ENCODE peak calls at places on chromosome 2, in six cellular contexts. T, B, N, C, J and H are unnamed samples.

GRCh38 chr2:68943581-68944568 is 8.8 kb downstream of the GKN2 start:
- DNase-seq in T (peak), J (peak), B (peak), N (peak), C (peak), H (peak)

GRCh38 chr2:127637725-127638252 is 8.2 kb upstream of the GPR17 start:
- DNase-seq in T (no peak), C (peak), B (peak), N (peak), J (peak), H (peak)

GRCh38 chr2:218828477-218828778 is 3.2 kb downstream of the PRKAG3 start:
- DNase-seq in N (no peak), B (no peak), J (no peak), C (no peak), T (no peak), H (no peak)

GRCh38 chr2:162506706-162507105 is 162.8 kb downstream of the GCA start:
- DNase-seq in T (no peak), B (no peak), J (no peak), N (no peak), C (no peak), H (no peak)

GRCh38 chr2:102335871-102336366 is 19.7 kb upstream of the IL18R1 start:
- DNase-seq in B (peak), N (no peak), C (peak), T (no peak), J (no peak), H (no peak)

GRCh38 chr2:240957656-240958365 is 40.6 kb upstream of the SNED1 start:
- DNase-seq in T (peak), N (no peak), C (no peak), J (no peak), B (peak), H (no peak)

GRCh38 chr2:178882666-178883440 is 75.6 kb upstream of the TTN start:
- DNase-seq in B (no peak), C (no peak), J (no peak), N (peak), T (peak), H (peak)

GRCh38 chr2:186716899-186717811 is 23.3 kb downstream of the FAM171B start:
- DNase-seq in N (peak), C (no peak), B (no peak), J (no peak), T (no peak), H (peak)

GRCh38 chr2:83068706-83069105 is 1390.4 kb downstream of the SUCLG1 start:
- DNase-seq in N (peak), J (no peak), B (no peak), T (no peak), C (no peak), H (no peak)

GRCh38 chr2:70029814-70030409 is 57.4 kb upstream of the PCBP1 start:
- DNase-seq in N (no peak), C (peak), B (peak), J (peak), T (peak), H (peak)

GRCh38 chr2:127586136-127586535 is 50.7 kb downstream of the MYO7B start:
- DNase-seq in C (no peak), T (no peak), N (no peak), J (no peak), B (peak), H (no peak)

GRCh38 chr2:113240150-113240914 is 38.4 kb downstream of the PAX8 start:
- DNase-seq in T (peak), B (no peak), C (no peak), N (peak), J (peak), H (peak)

GRCh38 chr2:170554278-170554955 is 160.7 kb upstream of the SP5 start:
- DNase-seq in J (peak), N (peak), C (no peak), B (no peak), T (peak), H (peak)

GRCh38 chr2:173982918-173983317 is 17.7 kb upstream of the SP3 start:
- DNase-seq in T (no peak), C (no peak), J (peak), B (no peak), N (peak), H (peak)

GRCh38 chr2:70886541-70886987 is 49.1 kb upstream of the ATP6V1B1 start:
- DNase-seq in J (no peak), N (no peak), C (no peak), T (no peak), B (peak), H (no peak)

GRCh38 chr2:234587341-234588053 is 90.6 kb upstream of the ARL4C start:
- DNase-seq in J (no peak), B (no peak), N (no peak), C (no peak), T (no peak), H (peak)

GRCh38 chr2:198763793-198764192 is 693.9 kb downstream of the SATB2 start:
- DNase-seq in T (no peak), C (no peak), B (no peak), J (no peak), N (no peak), H (peak)

GRCh38 chr2:158179660-158180059 is 78.0 kb downstream of the UPP2 start:
- DNase-seq in T (no peak), C (no peak), B (no peak), N (no peak), J (no peak), H (peak)

GRCh38 chr2:226578879-226579278 is 220.7 kb downstream of the IRS1 start:
- DNase-seq in B (no peak), J (no peak), T (no peak), N (peak), C (no peak), H (no peak)

GRCh38 chr2:165568361-165568760 is 98.9 kb downstream of the CSRNP3 start:
- DNase-seq in B (no peak), J (no peak), N (no peak), T (no peak), C (no peak), H (no peak)

GRCh38 chr2:52904511-52904910 is 863.1 kb upstream of the CHAC2 start:
- DNase-seq in C (no peak), B (no peak), T (no peak), N (peak), J (no peak), H (no peak)

GRCh38 chr2:46643951-46644350 is 164.6 kb downstream of the TMEM247 start:
- DNase-seq in T (no peak), B (no peak), J (no peak), N (peak), C (no peak), H (peak)

GRCh38 chr2:38184964-38185603 is 109.1 kb upstream of the CYP1B1 start:
- DNase-seq in T (no peak), J (no peak), B (no peak), C (no peak), N (peak), H (peak)

GRCh38 chr2:146893500-146894041 is 951.3 kb upstream of the ACVR2A start:
- DNase-seq in J (no peak), T (no peak), B (no peak), C (no peak), N (no peak), H (no peak)

GRCh38 chr2:96788393-96789244 is 27.4 kb upstream of the CNNM3 start:
- DNase-seq in T (peak), J (peak), B (no peak), N (peak), C (no peak), H (no peak)

GRCh38 chr2:188404341-188405004 is 112.8 kb downstream of the GULP1 start:
- DNase-seq in J (no peak), N (peak), C (no peak), T (no peak), B (no peak), H (peak)

GRCh38 chr2:152617464-152618187 is 99.6 kb downstream of the PRPF40A start:
- DNase-seq in N (no peak), J (no peak), B (no peak), T (no peak), C (no peak), H (no peak)

GRCh38 chr2:112972423-112973086 is 5.3 kb upstream of the IL36G start:
- DNase-seq in J (no peak), N (peak), B (no peak), T (no peak), C (no peak), H (no peak)

GRCh38 chr2:72094701-72095100 is 53.0 kb downstream of the CYP26B1 start:
- DNase-seq in C (no peak), T (no peak), B (peak), J (no peak), N (no peak), H (no peak)

GRCh38 chr2:119660343-119660658 is 18.7 kb upstream of the TMEM177 start:
- DNase-seq in B (no peak), T (no peak), N (no peak), J (no peak), C (no peak), H (no peak)
- TF ChIP-seq CTCF in B (peak), T (no peak), N (no peak), J (no peak), C (no peak), H (no peak)

DNA sequence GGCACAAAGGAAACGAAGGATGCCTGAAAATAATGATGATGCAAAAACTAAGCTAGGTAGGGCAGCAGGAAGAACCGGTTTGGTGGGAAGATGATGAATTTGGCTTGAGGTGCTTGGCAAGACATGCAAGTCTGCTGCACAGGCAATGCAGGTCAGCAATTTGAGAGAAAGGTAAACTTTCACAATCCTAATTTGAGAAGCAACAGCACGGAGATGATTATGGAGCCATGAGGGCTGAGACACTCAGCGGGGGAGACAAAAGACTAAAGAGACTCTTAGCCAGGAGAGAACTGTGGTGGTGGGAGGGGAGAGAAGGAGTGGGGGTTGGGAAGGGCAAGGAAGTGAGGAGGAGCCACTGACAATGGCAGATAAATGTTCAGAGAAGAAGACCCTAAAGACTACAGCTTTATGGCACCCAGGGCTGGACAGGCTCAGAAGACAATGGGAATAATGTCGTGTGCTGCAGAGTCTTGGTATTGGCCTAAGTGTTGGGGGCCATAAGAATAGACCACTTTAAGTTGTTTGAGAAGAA is 19.4 kb upstream of the RNF149 start:
- DNase-seq in T (no peak), B (peak), J (no peak), C (no peak), N (peak), H (no peak)
- TF ChIP-seq CTCF in T (no peak), B (no peak), J (no peak), C (no peak), N (no peak), H (no peak)

DNA sequence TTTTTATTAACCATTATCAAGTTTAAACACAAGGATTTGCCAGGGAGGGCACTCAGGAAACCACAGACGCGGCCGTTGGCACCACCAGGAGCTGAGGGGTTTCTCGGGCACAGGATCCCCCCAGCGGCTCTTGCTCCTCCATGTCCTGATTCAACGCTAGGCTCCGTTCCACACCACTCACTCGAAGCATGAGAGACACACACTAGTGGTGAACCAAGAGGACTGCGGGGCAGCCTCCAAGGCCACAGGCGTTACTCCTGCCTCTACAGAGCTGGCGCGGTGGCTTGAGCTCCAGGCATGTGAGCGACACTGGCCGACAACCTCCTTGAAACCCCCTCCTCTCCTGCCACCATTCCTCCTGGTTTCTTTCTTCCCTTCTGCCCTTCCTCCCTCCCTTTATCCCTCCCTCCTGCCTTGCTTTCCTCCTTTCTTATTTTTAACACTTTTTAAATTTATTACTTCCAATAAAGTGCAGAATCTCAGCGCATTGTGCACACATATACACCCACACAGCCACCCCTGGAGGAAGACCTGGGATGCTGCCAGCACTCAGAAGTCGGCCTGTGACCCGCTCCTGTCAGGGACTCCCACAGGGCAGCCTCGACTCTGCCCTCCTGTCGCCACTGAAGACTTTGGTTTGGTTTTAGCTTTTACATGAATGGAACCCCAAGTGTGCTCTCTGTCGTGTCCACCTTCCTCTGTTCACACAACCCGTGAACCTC is 21.7 kb downstream of the COX7A2L start:
- DNase-seq in J (no peak), N (no peak), T (no peak), B (peak), C (no peak), H (no peak)
- TF ChIP-seq CTCF in J (no peak), N (no peak), T (no peak), B (peak), C (no peak), H (peak)

GRCh38 chr2:222797308-222797707 is 63.5 kb upstream of the ACSL3 start:
- DNase-seq in T (no peak), J (no peak), B (no peak), C (no peak), N (no peak), H (peak)
- TF ChIP-seq CTCF in T (no peak), J (peak), B (peak), C (no peak), N (peak), H (peak)

GRCh38 chr2:1593371-1594205 is 150.7 kb downstream of the PXDN start:
- DNase-seq in N (peak), C (no peak), B (peak), T (no peak), J (peak), H (peak)
- TF ChIP-seq CTCF in N (no peak), C (no peak), B (no peak), T (no peak), J (no peak), H (no peak)

GRCh38 chr2:10041711-10042110 is 1.6 kb upstream of the KLF11 start:
- DNase-seq in N (no peak), C (no peak), B (peak), T (no peak), J (no peak), H (no peak)

GRCh38 chr2:10043256-10043905 is at the start of gene KLF11:
- DNase-seq in C (peak), N (peak), B (peak), T (peak), J (peak), H (peak)

GRCh38 chr2:10039658-10040410 is 3.5 kb upstream of the KLF11 start:
- DNase-seq in B (no peak), J (peak), N (no peak), C (no peak), T (peak), H (peak)

GRCh38 chr2:10043906-10044601 is 704 bp downstream of the KLF11 start:
- DNase-seq in B (peak), T (peak), C (peak), J (peak), N (peak), H (peak)

DNA sequence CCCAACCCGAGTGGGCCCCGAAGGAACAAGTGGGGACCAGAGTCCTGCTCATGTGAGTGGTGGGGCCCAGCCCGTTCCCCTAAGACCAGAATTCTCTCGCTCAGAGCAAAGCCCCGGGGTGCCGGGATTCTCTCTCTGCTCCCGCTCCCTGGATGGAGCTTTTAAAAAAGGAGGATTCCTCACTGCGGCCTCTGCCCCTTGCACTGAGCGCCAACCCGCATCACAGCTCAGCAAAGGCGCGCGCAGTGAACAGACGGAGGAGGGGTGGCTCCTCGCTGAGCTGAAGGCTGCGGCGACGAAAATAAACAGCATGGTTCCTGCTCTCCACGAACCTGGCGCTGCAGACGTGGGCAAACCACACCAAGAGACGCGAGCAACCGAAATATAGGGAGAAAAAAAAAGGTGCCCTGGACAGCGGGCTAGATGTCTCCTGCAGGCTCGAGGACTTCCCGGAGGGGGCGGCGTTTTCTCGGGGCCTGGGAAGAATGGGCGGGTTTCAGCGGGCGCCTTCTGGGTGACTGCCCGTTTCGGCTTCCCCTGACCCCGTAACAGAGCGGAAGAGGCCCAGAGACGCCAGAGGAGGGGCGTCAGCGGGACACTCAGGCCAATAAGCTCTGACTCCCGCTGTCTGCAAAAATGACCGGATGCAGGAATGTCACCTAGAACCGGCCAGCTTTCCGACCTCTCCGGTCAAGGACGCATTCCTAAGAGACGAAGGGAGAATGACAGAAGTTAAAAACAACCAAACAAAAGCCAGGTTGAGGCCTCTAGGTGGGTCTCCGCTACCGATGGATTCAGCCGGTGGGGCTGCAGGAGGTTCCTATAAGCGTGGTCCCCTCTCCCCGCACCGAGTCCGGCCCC is 819 bp upstream of the KLF11 start:
- DNase-seq in B (peak), T (peak), N (no peak), C (peak), J (peak), H (peak)
- TF ChIP-seq CTCF in B (peak), T (peak), N (no peak), C (no peak), J (peak), H (no peak)

GRCh38 chr2:23312996-23313606 is 71.9 kb upstream of the KLHL29 start:
- DNase-seq in T (no peak), J (no peak), C (peak), N (no peak), B (peak), H (no peak)
- TF ChIP-seq CTCF in T (no peak), J (peak), C (peak), N (peak), B (peak), H (peak)

GRCh38 chr2:204026294-204026693 is 89.7 kb downstream of the ICOS start:
- DNase-seq in J (no peak), B (no peak), N (no peak), T (no peak), C (peak), H (no peak)
- TF ChIP-seq CTCF in J (no peak), B (peak), N (peak), T (no peak), C (peak), H (peak)